ENCODE peak calls at places on chromosomes 4 and X, in four cellular contexts. One of them, this sample, is unnamed.

GRCh38 chr4:1043658-1044468 is 32.4 kb downstream of the FGFRL1 start:
- DNase-seq in HepG2: peak; percentile 84
- DNase-seq in H1: peak; percentile 63
- DNase-seq in GM12878: no peak
- DNase-seq in this sample: no peak

GRCh38 chr4:151100517-151100916 is 1.1 kb downstream of the RPS3A start:
- DNase-seq in H1: no peak
- DNase-seq in HepG2: no peak
- DNase-seq in GM12878: no peak
- DNase-seq in this sample: no peak

GRCh38 chrX:51332188-51332942 is at the start of gene NUDT10:
- DNase-seq in HepG2: no peak
- DNase-seq in GM12878: no peak
- DNase-seq in H1: peak; percentile 29
- DNase-seq in this sample: peak; percentile 63

GRCh38 chr4:146072381-146072780 is 103.1 kb upstream of the LSM6 start:
- DNase-seq in GM12878: no peak
- DNase-seq in H1: no peak
- DNase-seq in HepG2: no peak
- DNase-seq in this sample: no peak

GRCh38 chr4:63589796-63590195 is 819.5 kb downstream of the TECRL start:
- DNase-seq in GM12878: no peak
- DNase-seq in HepG2: no peak
- DNase-seq in H1: peak; percentile 17
- DNase-seq in this sample: no peak

GRCh38 chrX:24963823-24964222 is 51.9 kb downstream of the ARX start:
- DNase-seq in H1: no peak
- DNase-seq in GM12878: no peak
- DNase-seq in HepG2: no peak
- DNase-seq in this sample: no peak

GRCh38 chrX:20267924-20268701 is 1.4 kb upstream of the RPS6KA3 start:
- DNase-seq in H1: no peak
- DNase-seq in GM12878: no peak
- DNase-seq in HepG2: no peak
- DNase-seq in this sample: no peak

GRCh38 chr4:83917572-83917971 is 381.7 kb downstream of the GPAT3 start:
- DNase-seq in GM12878: no peak
- DNase-seq in H1: no peak
- DNase-seq in HepG2: peak; percentile 3
- DNase-seq in this sample: no peak

GRCh38 chr4:179415842-179416223 is 1973.6 kb upstream of the AGA start:
- DNase-seq in H1: no peak
- DNase-seq in HepG2: no peak
- DNase-seq in GM12878: no peak
- DNase-seq in this sample: peak; percentile 37

GRCh38 chr4:33780952-33781655 is 2463.2 kb downstream of the ARAP2 start:
- DNase-seq in H1: no peak
- DNase-seq in HepG2: no peak
- DNase-seq in GM12878: no peak
- DNase-seq in this sample: no peak

GRCh38 chr4:2092653-2093000 is 33.5 kb downstream of the NAT8L start:
- DNase-seq in H1: no peak
- DNase-seq in GM12878: no peak
- DNase-seq in HepG2: no peak
- DNase-seq in this sample: no peak

GRCh38 chrX:102712216-102712966 is at the start of gene GPRASP2:
- DNase-seq in GM12878: no peak
- DNase-seq in H1: no peak
- DNase-seq in HepG2: no peak
- DNase-seq in this sample: peak; percentile 43

GRCh38 chrX:150478496-150479492 is 89.6 kb upstream of the MTM1 start:
- DNase-seq in H1: no peak
- DNase-seq in HepG2: no peak
- DNase-seq in GM12878: no peak
- DNase-seq in this sample: no peak

GRCh38 chr4:27096142-27096824 is 235.6 kb downstream of the STIM2 start:
- DNase-seq in HepG2: no peak
- DNase-seq in H1: no peak
- DNase-seq in GM12878: no peak
- DNase-seq in this sample: no peak

GRCh38 chr4:101271516-101271915 is 75.8 kb downstream of the PPP3CA start:
- DNase-seq in H1: no peak
- DNase-seq in HepG2: peak; percentile 37
- DNase-seq in GM12878: no peak
- DNase-seq in this sample: no peak

GRCh38 chr4:140937866-140938265 is 181.7 kb upstream of the TBC1D9 start:
- DNase-seq in HepG2: no peak
- DNase-seq in GM12878: no peak
- DNase-seq in H1: no peak
- DNase-seq in this sample: no peak

GRCh38 chrX:40224658-40225057 is 126.9 kb upstream of the BCOR start:
- DNase-seq in HepG2: no peak
- DNase-seq in H1: no peak
- DNase-seq in GM12878: no peak
- DNase-seq in this sample: no peak

GRCh38 chr4:18524667-18525066 is 503.1 kb upstream of the LCORL start:
- DNase-seq in HepG2: no peak
- DNase-seq in H1: no peak
- DNase-seq in GM12878: no peak
- DNase-seq in this sample: no peak

GRCh38 chrX:34880656-34881055 is 61.9 kb upstream of the FAM47B start:
- DNase-seq in GM12878: no peak
- DNase-seq in H1: no peak
- DNase-seq in HepG2: no peak
- DNase-seq in this sample: no peak

GRCh38 chr4:147755567-147756295 is 23.8 kb downstream of the ARHGAP10 start:
- DNase-seq in H1: no peak
- DNase-seq in GM12878: no peak
- DNase-seq in HepG2: no peak
- DNase-seq in this sample: no peak

GRCh38 chr4:110963621-110964020 is 340.7 kb upstream of the PITX2 start:
- DNase-seq in H1: no peak
- DNase-seq in HepG2: no peak
- DNase-seq in GM12878: no peak
- DNase-seq in this sample: peak; percentile 12

GRCh38 chrX:137563681-137564651 is 2.0 kb upstream of the ZIC3 start:
- DNase-seq in HepG2: no peak
- DNase-seq in GM12878: no peak
- DNase-seq in H1: no peak
- DNase-seq in this sample: no peak

GRCh38 chrX:50470103-50471031 is at the start of gene DGKK:
- DNase-seq in HepG2: peak; percentile 67
- DNase-seq in GM12878: no peak
- DNase-seq in H1: no peak
- DNase-seq in this sample: peak; percentile 30

GRCh38 chr4:147799986-147800555 is 68.2 kb downstream of the ARHGAP10 start:
- DNase-seq in H1: no peak
- DNase-seq in HepG2: no peak
- DNase-seq in GM12878: peak; percentile 92
- DNase-seq in this sample: no peak

GRCh38 chrX:106220177-106220576 is 52.1 kb downstream of the PWWP3B start:
- DNase-seq in H1: no peak
- DNase-seq in HepG2: no peak
- DNase-seq in GM12878: no peak
- DNase-seq in this sample: peak; percentile 26

GRCh38 chr4:82434949-82435348 is 4.6 kb downstream of the ENOPH1 start:
- DNase-seq in HepG2: peak; percentile 80
- DNase-seq in GM12878: no peak
- DNase-seq in H1: no peak
- DNase-seq in this sample: no peak

GRCh38 chr4:173121044-173121685 is 47.4 kb upstream of the GALNT7 start:
- DNase-seq in GM12878: peak; percentile 11
- DNase-seq in HepG2: no peak
- DNase-seq in H1: no peak
- DNase-seq in this sample: no peak

GRCh38 chr4:68463796-68464195 is 16.5 kb downstream of the TMPRSS11E start:
- DNase-seq in GM12878: no peak
- DNase-seq in HepG2: no peak
- DNase-seq in H1: no peak
- DNase-seq in this sample: no peak

GRCh38 chrX:14922437-14922836 is 49.2 kb downstream of the MOSPD2 start:
- DNase-seq in GM12878: no peak
- DNase-seq in H1: no peak
- DNase-seq in HepG2: no peak
- DNase-seq in this sample: no peak

GRCh38 chr4:54657194-54657555 is 582 bp upstream of the KIT start:
- DNase-seq in H1: no peak
- DNase-seq in HepG2: no peak
- DNase-seq in GM12878: no peak
- DNase-seq in this sample: no peak

GRCh38 chrX:123884809-123885408 is 25.1 kb downstream of the XIAP start:
- DNase-seq in GM12878: no peak
- DNase-seq in H1: no peak
- DNase-seq in HepG2: peak; percentile 31
- DNase-seq in this sample: peak; percentile 65

GRCh38 chr4:126396703-126397102 is 1081.9 kb downstream of the FAT4 start:
- DNase-seq in H1: no peak
- DNase-seq in GM12878: no peak
- DNase-seq in HepG2: no peak
- DNase-seq in this sample: no peak

GRCh38 chr4:87243426-87244053 is 23.1 kb upstream of the KLHL8 start:
- DNase-seq in H1: no peak
- DNase-seq in GM12878: no peak
- DNase-seq in HepG2: no peak
- DNase-seq in this sample: no peak

GRCh38 chr4:165583341-165583740 is 204.5 kb downstream of the CPE start:
- DNase-seq in GM12878: no peak
- DNase-seq in HepG2: no peak
- DNase-seq in H1: no peak
- DNase-seq in this sample: no peak

GRCh38 chr4:165584916-165585315 is 206.1 kb downstream of the CPE start:
- DNase-seq in GM12878: no peak
- DNase-seq in H1: no peak
- DNase-seq in HepG2: no peak
- DNase-seq in this sample: no peak

DNA sequence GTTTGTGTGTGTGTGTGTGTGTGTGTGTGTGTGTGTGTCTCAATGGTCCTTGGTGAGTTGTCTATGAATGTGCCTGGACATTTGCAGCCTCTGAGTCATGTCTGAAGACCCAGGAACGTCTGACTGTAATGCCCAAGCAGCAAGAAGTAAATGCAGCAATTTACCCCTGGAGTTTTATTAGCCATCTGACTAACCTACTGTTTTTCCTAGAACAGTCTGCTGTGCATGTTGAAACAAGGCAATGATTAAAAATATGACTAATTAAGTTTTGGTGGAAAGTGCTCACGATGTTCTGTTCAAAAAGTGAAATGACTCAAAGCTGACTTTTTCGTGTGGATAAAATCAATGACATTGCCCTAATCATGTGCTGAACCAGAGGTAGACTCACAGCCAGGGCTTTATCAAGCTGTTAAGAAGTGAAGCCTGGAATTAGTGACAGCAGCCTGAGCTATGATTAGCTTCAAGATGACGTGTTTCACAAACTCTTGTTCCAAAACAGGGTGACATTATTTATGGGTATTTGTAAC is 201.6 kb downstream of the CPE start:
- DNase-seq in H1: no peak
- DNase-seq in HepG2: no peak
- DNase-seq in GM12878: no peak
- DNase-seq in this sample: peak; percentile 59
- TF ChIP-seq SUZ12 in H1: no peak
- TF ChIP-seq SUZ12 in HepG2: no peak
- TF ChIP-seq SUZ12 in GM12878: no peak
- TF ChIP-seq SUZ12 in this sample: no peak

GRCh38 chr4:85713005-85713404 is 238.1 kb downstream of the ARHGAP24 start:
- DNase-seq in GM12878: no peak
- DNase-seq in HepG2: no peak
- DNase-seq in H1: no peak
- DNase-seq in this sample: no peak

GRCh38 chr4:85707591-85707990 is 232.6 kb downstream of the ARHGAP24 start:
- DNase-seq in HepG2: no peak
- DNase-seq in H1: no peak
- DNase-seq in GM12878: peak; percentile 24
- DNase-seq in this sample: no peak

GRCh38 chr4:85703098-85703497 is 228.1 kb downstream of the ARHGAP24 start:
- DNase-seq in GM12878: no peak
- DNase-seq in HepG2: no peak
- DNase-seq in H1: no peak
- DNase-seq in this sample: no peak

DNA sequence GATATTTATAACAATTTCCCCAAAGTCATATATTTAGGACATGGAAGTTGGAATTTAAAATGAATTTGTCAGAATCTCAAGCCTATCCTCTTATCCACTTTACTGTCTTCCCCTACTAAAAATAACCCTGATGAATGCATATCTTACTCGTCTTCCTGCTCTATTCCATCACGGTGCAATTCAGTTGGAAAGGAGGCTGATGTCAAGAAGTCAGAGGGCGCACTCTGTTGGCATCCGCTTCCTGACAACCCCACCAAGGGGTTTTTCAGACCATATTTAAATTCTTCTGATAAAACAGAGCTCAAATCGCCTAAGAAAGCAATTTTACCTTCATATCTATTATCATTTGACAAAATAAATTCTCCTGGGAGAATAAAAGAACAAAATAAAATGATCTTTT is 233.5 kb downstream of the ARHGAP24 start:
- DNase-seq in H1: no peak
- DNase-seq in GM12878: no peak
- DNase-seq in HepG2: no peak
- DNase-seq in this sample: no peak
- TF ChIP-seq SP1 in H1: no peak
- TF ChIP-seq SP1 in GM12878: no peak
- TF ChIP-seq SP1 in HepG2: no peak
- TF ChIP-seq SP1 in this sample: no peak

DNA sequence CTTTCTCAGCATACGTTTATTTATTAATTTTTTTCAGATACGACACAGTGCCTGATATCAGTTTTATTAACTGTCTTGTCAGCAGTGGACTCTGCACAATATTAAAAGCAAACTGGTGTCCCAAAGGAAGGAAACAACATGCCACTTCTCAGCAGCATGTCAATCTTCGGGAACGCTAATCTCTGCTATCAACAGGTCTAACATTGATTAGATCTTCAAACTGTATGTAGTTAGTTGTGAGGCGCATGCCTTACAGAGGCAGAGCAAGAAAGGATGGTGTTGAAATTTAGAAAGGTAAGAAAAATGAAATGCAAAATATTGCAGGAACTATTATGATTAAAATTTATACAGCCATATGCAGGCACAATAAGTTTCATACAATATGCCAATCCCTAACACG is 233.7 kb upstream of the NDST3 start:
- DNase-seq in H1: no peak
- DNase-seq in GM12878: no peak
- DNase-seq in HepG2: no peak
- DNase-seq in this sample: no peak
- TF ChIP-seq SUZ12 in H1: no peak
- TF ChIP-seq SUZ12 in GM12878: no peak
- TF ChIP-seq SUZ12 in HepG2: no peak
- TF ChIP-seq SUZ12 in this sample: no peak

DNA sequence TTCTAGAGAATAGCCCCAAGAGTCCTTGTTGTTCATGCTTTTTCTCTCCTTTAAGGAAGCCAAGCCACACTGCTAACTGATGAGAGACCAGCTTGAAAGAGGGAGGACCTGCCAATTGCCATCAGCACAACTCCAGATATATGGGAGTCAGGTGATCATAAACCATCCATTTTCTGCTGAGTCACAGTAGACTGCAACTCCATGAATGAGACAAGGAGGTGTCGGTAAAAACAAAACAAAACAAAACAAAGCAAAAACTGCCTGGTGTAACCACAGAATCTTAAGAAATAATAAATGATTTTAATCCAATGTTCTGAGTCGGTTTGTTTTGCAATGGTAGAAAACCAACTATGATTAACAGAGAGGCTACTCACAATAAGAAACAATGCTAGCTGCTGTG is 837.3 kb downstream of the PCDH7 start:
- DNase-seq in H1: no peak
- DNase-seq in HepG2: no peak
- DNase-seq in GM12878: no peak
- DNase-seq in this sample: no peak
- TF ChIP-seq SP1 in H1: no peak
- TF ChIP-seq SP1 in HepG2: no peak
- TF ChIP-seq SP1 in GM12878: no peak
- TF ChIP-seq SP1 in this sample: no peak

This sample was measured in HEK293T.